ENCODE peak calls at places on chromosome 7, in nine cellular contexts. G is endothelial cell; P is RPMI7951; I is NCI-H1417; O is stimulated activated naive CD8-positive, alpha-beta T cell treated with anti-CD3 and anti-CD28 coated beads, Interleukin-15, Interleukin-2, amounts not matched to agents 100 U/mL and 50 U/mL, for 24 hours; R is stimulated activated naive B cell treated with anti-CD40 and anti-IgM and Interleukin-4, amounts not matched to agents 10 μg/mL and 1 μg/mL and 100 μg/mL, for 72 hours; B is HuH-7.5; L is mucosa of gallbladder; K is CMK. T is an unnamed sample.

GRCh38 chr7:139118803-139119485 is 9.4 kb upstream of the ZC3HAV1 start:
- DNase-seq in L (no peak), G (no peak), R (peak), O (peak), P (no peak), B (no peak), I (peak), K (no peak), T (no peak)

GRCh38 chr7:41745451-41745850 is 42.6 kb upstream of the INHBA start:
- DNase-seq in G (no peak), P (no peak), L (no peak), O (no peak), K (no peak), I (no peak), B (no peak), R (no peak), T (no peak)

GRCh38 chr7:82605247-82605864 is 161.8 kb upstream of the CACNA2D1 start:
- DNase-seq in P (peak), O (no peak), L (peak), G (peak), B (no peak), R (no peak), K (peak), I (peak), T (no peak)

GRCh38 chr7:135076882-135077281 is 71.0 kb upstream of the TMEM140 start:
- DNase-seq in O (no peak), G (no peak), K (no peak), B (no peak), P (no peak), L (no peak), R (no peak), I (no peak), T (no peak)

GRCh38 chr7:112370436-112370835 is 79.8 kb upstream of the IFRD1 start:
- DNase-seq in R (no peak), K (no peak), B (no peak), P (no peak), L (no peak), G (no peak), O (no peak), I (peak), T (no peak)

GRCh38 chr7:66682350-66683093 is 53.8 kb downstream of the KCTD7 start:
- DNase-seq in I (peak), O (peak), G (peak), B (peak), L (no peak), K (peak), P (peak), R (no peak), T (peak)

GRCh38 chr7:150378115-150378852 is 846 bp upstream of the ZNF775 start:
- DNase-seq in G (peak), O (peak), B (peak), L (peak), K (peak), P (peak), R (peak), I (peak), T (peak)

GRCh38 chr7:64541438-64542359 is 21.2 kb downstream of the ZNF680 start:
- DNase-seq in L (no peak), O (no peak), B (no peak), K (no peak), R (no peak), I (no peak), G (no peak), P (peak), T (no peak)

GRCh38 chr7:121337398-121337797 is 8.6 kb downstream of the WNT16 start:
- DNase-seq in O (no peak), K (no peak), R (no peak), P (peak), I (no peak), L (no peak), G (no peak), B (no peak), T (no peak)

GRCh38 chr7:108003591-108003935 is 602 bp upstream of the LAMB1 start:
- DNase-seq in K (no peak), B (no peak), G (no peak), R (no peak), O (no peak), I (no peak), L (no peak), P (no peak), T (no peak)

GRCh38 chr7:156725982-156726381 is 85.4 kb downstream of the RNF32 start:
- DNase-seq in I (no peak), B (no peak), O (no peak), K (no peak), R (no peak), P (no peak), G (no peak), L (no peak), T (no peak)

GRCh38 chr7:106153891-106154449 is 41.9 kb upstream of the SYPL1 start:
- DNase-seq in O (peak), B (peak), G (peak), L (peak), R (peak), I (peak), K (peak), P (peak), T (no peak)